ENCODE peak calls at places on chromosomes 1 and 21, in four cellular contexts. Y is K562, K is HCT116, N is HepG2. I is an unnamed sample.
A peak's percentile ranks its signal among the peaks of the same experiment; 100 is the strongest.

GRCh38 chr1:16151200-16151708 is 4.6 kb downstream of the EPHA2 start:
- DNase-seq in Y (peak; percentile 45), K (no peak), N (no peak), I (no peak)

GRCh38 chr1:7373251-7373650 is 397.8 kb upstream of the VAMP3 start:
- DNase-seq in Y (no peak), K (no peak), N (no peak), I (no peak)

GRCh38 chr1:207810173-207810572 is 58.3 kb downstream of the CD46 start:
- DNase-seq in Y (no peak), K (no peak), N (no peak), I (no peak)

GRCh38 chr1:108107658-108108057 is 92.5 kb downstream of the SLC25A24 start:
- DNase-seq in Y (no peak), K (no peak), N (no peak), I (no peak)

GRCh38 chr1:63621698-63622097 is 28.5 kb downstream of the PGM1 start:
- DNase-seq in Y (no peak), K (no peak), N (no peak), I (no peak)

GRCh38 chr21:45768011-45768740 is 124.7 kb downstream of the PCBP3 start:
- DNase-seq in Y (no peak), K (no peak), N (no peak), I (no peak)

GRCh38 chr1:187862506-187862905 is 1033.8 kb downstream of the PLA2G4A start:
- DNase-seq in Y (no peak), K (no peak), N (no peak), I (no peak)

GRCh38 chr1:15693371-15693770 is 9.3 kb downstream of the PLEKHM2 start:
- DNase-seq in Y (no peak), K (no peak), N (no peak), I (no peak)

GRCh38 chr1:230752407-230752806 is 5.2 kb downstream of the CAPN9 start:
- DNase-seq in Y (no peak), K (no peak), N (no peak), I (no peak)

GRCh38 chr1:67489643-67490042 is 59.4 kb upstream of the SERBP1 start:
- DNase-seq in Y (peak; percentile 19), K (peak; percentile 13), N (peak; percentile 36), I (no peak)

GRCh38 chr1:151838491-151839412 is 868 bp downstream of the C2CD4D start:
- DNase-seq in Y (no peak), K (no peak), N (no peak), I (no peak)

GRCh38 chr1:59971464-59971911 is 44.9 kb upstream of the CYP2J2 start:
- DNase-seq in Y (peak; percentile 76), K (peak; percentile 39), N (peak; percentile 28), I (no peak)

GRCh38 chr1:161020573-161021167 is at the start of gene F11R:
- DNase-seq in Y (peak; percentile 89), K (no peak), N (peak; percentile 62), I (no peak)

GRCh38 chr1:31790641-31791091 is 25.2 kb downstream of the SPOCD1 start:
- DNase-seq in Y (no peak), K (no peak), N (no peak), I (no peak)

GRCh38 chr21:46048926-46049889 is 48.7 kb upstream of the COL6A2 start:
- DNase-seq in Y (no peak), K (no peak), N (no peak), I (no peak)

GRCh38 chr1:234239515-234239914 is 133.7 kb upstream of the COA6 start:
- DNase-seq in Y (no peak), K (no peak), N (no peak), I (no peak)

GRCh38 chr1:80218112-80218511 is 1211.6 kb upstream of the ADGRL4 start:
- DNase-seq in Y (peak; percentile 5), K (peak; percentile 54), N (peak; percentile 20), I (peak; percentile 27)

GRCh38 chr1:17060129-17060868 is 6.5 kb upstream of the SDHB start:
- DNase-seq in Y (no peak), K (no peak), N (no peak), I (no peak)

GRCh38 chr1:192491804-192492554 is 83.6 kb upstream of the RGS1 start:
- DNase-seq in Y (no peak), K (no peak), N (no peak), I (no peak)

GRCh38 chr1:47181095-47181954 is 8.5 kb downstream of the PDZK1IP1 start:
- DNase-seq in Y (peak; percentile 99), K (no peak), N (no peak), I (no peak)

GRCh38 chr1:207649865-207650580 is 5.1 kb downstream of the CR1L start:
- DNase-seq in Y (peak; percentile 89), K (no peak), N (no peak), I (no peak)

GRCh38 chr1:44594871-44595735 is 79.2 kb downstream of the TMEM53 start:
- DNase-seq in Y (peak; percentile 98), K (peak; percentile 24), N (peak; percentile 43), I (no peak)

GRCh38 chr1:45815667-45816458 is 12.5 kb downstream of the MAST2 start:
- DNase-seq in Y (no peak), K (no peak), N (no peak), I (no peak)

GRCh38 chr1:33348194-33348593 is 27.3 kb upstream of the A3GALT2 start:
- DNase-seq in Y (no peak), K (no peak), N (no peak), I (no peak)

GRCh38 chr1:33349778-33350610 is 29.1 kb upstream of the A3GALT2 start:
- DNase-seq in Y (peak; percentile 97), K (peak; percentile 68), N (peak; percentile 62), I (no peak)

GRCh38 chr1:33348676-33349080 is 27.8 kb upstream of the A3GALT2 start:
- DNase-seq in Y (no peak), K (no peak), N (no peak), I (no peak)

GRCh38 chr1:33350611-33351280 is 29.8 kb upstream of the A3GALT2 start:
- DNase-seq in Y (no peak), K (no peak), N (no peak), I (no peak)

DNA sequence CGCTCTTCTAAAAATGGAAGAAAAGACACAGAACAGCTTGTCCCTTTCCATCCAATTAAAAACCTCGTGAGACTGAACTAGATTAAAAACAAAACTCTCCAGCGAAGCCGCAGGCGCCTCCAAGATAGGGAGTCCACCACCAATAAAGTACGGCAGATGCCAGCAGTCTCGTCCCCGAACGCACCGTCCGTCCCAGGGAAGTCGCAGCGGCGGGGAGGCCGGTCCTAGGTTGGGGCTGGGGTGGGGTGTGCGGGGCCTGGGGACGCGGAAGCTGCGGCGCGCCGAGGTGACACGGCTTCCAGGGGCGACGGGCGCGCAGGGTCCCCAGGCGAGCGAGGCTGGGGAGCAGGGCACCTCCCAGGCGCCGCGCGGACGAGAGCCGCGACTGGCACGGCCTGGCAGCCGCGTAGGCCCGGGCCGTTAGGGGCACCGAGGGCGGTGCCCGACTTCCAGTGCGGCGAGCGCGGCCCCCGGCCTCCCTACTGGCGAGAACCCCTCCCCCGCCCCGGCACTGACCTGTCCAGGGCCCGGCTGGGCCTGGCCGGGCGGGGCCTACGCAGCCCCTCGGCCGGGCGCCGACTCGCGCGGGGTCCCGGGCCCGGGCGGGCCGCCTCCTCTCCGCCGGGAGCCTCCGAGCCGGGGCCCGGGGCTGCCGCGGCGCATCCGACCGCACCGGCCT is 28.3 kb upstream of the A3GALT2 start:
- DNase-seq in Y (peak; percentile 77), K (no peak), N (no peak), I (no peak)
- TF ChIP-seq TCF7L2 in Y (no peak), K (no peak), N (no peak), I (no peak)

GRCh38 chr1:66333463-66334232 is 200.3 kb upstream of the SGIP1 start:
- DNase-seq in Y (no peak), K (no peak), N (no peak), I (no peak)
- H3K27ac ChIP-seq in Y (no peak overlapping the region), K (peak overlapping the region; percentile 96), N (no peak overlapping the region), I (no peak overlapping the region)

DNA sequence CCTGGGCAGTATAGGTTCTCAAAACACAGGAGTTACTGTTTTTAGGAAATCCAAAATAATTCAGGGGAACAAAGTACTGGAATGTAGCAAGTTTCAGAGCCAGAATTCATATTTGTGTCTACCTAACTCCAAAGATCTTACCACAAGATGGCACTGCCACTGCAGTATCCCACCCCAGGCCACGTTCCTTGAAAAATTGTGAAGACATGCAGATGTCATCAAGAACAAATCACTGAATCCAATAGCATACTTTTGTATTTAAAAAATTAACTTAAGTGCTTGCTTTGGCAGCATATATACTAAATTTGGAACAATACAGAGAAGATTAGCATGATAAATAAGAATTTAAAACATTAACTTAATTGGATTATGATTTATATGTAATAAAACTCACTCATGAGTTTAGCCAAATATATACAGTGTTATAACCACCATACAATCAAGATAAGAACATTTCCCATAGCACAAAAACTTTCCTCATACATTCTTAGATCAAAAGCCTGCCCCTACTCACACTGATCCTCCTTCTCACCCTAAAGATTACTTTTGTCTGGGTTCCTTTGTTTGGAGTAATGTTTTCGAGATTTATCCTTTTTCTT is 209.9 kb downstream of the FAF1 start:
- DNase-seq in Y (peak; percentile 29), K (peak; percentile 10), N (peak; percentile 6), I (no peak)
- TF ChIP-seq SIN3A in Y (no peak), K (no peak), N (no peak), I (no peak)

GRCh38 chr21:14748662-14749061 is 202.5 kb upstream of the SAMSN1 start:
- DNase-seq in Y (no peak), K (no peak), N (no peak), I (no peak)

GRCh38 chr21:14752006-14752909 is 206.1 kb upstream of the SAMSN1 start:
- DNase-seq in Y (no peak), K (no peak), N (no peak), I (no peak)

GRCh38 chr21:14751602-14752001 is 205.5 kb upstream of the SAMSN1 start:
- DNase-seq in Y (no peak), K (no peak), N (no peak), I (no peak)

GRCh38 chr21:14751011-14751410 is 204.9 kb upstream of the SAMSN1 start:
- DNase-seq in Y (no peak), K (no peak), N (no peak), I (no peak)

DNA sequence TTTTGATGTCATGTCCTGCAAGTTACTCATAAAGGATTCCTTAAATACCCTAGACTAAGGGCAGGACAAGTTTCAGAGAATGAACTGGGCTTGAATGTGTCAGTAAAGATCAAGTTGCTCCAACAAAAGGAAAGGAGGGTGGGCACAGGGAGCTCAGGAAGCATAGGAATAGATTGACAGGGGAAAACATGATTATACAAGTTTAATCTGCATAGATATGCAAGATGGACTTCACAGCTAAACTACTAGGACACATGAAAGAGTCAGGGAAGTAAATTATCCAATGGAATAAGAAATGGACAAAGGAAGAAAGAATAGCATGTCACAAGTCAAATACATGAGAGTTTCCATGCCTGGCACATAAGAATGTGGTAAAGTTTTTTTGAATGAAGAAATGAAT is 203.9 kb upstream of the SAMSN1 start:
- DNase-seq in Y (no peak), K (no peak), N (no peak), I (no peak)
- TF ChIP-seq TCF7L2 in Y (no peak), K (no peak), N (no peak), I (no peak)

GRCh38 chr1:1332774-1333480 is 1.8 kb downstream of the TAS1R3 start:
- DNase-seq in Y (no peak), K (no peak), N (no peak), I (no peak)
- H3K27ac ChIP-seq in Y (no peak overlapping the region), K (peak overlapping the region; percentile 10), N (no peak overlapping the region), I (no peak overlapping the region)

DNA sequence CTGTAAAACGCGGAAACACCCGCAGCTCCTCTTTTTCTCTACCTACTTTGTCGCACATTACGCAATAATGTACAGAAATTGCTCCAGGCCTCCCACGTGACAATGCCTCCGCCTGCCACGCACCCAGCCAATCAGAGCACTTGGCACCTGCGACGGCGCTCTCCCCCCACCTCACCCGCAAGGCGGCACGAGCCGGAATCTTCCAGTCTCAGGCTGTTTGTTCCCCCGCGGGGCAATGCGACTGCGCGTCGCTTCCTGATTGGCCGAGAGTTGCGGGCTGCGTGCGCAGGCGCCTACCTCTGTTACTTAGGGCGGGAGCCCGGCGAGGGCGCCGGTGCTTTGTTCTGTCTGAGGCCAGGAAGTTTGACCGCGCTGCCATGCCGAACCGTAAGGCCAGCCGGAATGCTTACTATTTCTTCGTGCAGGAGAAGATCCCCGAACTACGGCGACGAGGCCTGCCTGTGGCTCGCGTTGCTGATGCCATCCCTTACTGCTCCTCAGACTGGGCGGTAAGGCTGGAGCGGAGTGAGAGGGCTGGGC is at the start of gene MAEL:
- DNase-seq in Y (no peak), K (no peak), N (no peak), I (no peak)
- TF ChIP-seq SIN3A in Y (no peak), K (no peak), N (no peak), I (no peak)

I was measured in Panc1.